ENCODE peak calls at places on chromosomes 4 and X, in ten cellular contexts. L is astrocyte of the spinal cord; N is epithelial cell of esophagus; C is HTR-8/SVneo; W is HepG2; H is upper lobe of right lung; T is stimulated activated CD4-positive, alpha-beta T cell treated with anti-CD3 and anti-CD28 coated beads, Interleukin-1b, Interleukin-23, amount 100 ng/mL, for 24 hours; Q is Ammon's horn; O is stimulated activated CD8-positive, alpha-beta memory T cell treated with anti-CD3 and anti-CD28 coated beads, Interleukin-7, amount 100 ng/mL, for 24 hours; B is lung. G is an unnamed sample.

GRCh38 chr4:37742149-37742548 is 56.0 kb upstream of the RELL1 start:
- DNase-seq in L (no peak), N (peak), C (no peak), W (peak), H (no peak), T (no peak), Q (no peak), O (no peak), B (no peak), G (no peak)

GRCh38 chr4:156545003-156545785 is 426.4 kb downstream of the PDGFC start:
- DNase-seq in L (peak), N (no peak), C (no peak), W (no peak), H (no peak), T (no peak), Q (no peak), O (no peak), B (no peak), G (no peak)

GRCh38 chr4:84582988-84583870 is at the start of gene CDS1:
- DNase-seq in L (no peak), N (peak), C (no peak), W (no peak), H (peak), T (no peak), Q (peak), O (no peak), B (peak), G (no peak)

GRCh38 chr4:5157721-5158390 is 106.6 kb downstream of the STK32B start:
- DNase-seq in L (no peak), N (no peak), C (no peak), W (no peak), H (no peak), T (no peak), Q (no peak), O (no peak), B (peak), G (no peak)

GRCh38 chr4:735583-735982 is 30.0 kb downstream of the PCGF3 start:
- DNase-seq in L (no peak), N (no peak), C (no peak), W (no peak), H (peak), T (no peak), Q (no peak), O (no peak), B (no peak), G (no peak)

GRCh38 chr4:154314248-154314647 is 177.4 kb downstream of the DCHS2 start:
- DNase-seq in L (peak), N (peak), C (no peak), W (peak), H (no peak), T (no peak), Q (peak), O (no peak), B (no peak), G (no peak)

GRCh38 chrX:19392078-19392477 is 48.4 kb downstream of the PDHA1 start:
- DNase-seq in L (no peak), N (no peak), C (no peak), W (no peak), H (no peak), T (no peak), Q (no peak), O (no peak), B (no peak), G (no peak)

GRCh38 chr4:1176398-1177273 is 4.3 kb upstream of the SPON2 start:
- DNase-seq in L (no peak), N (no peak), C (no peak), W (no peak), H (no peak), T (no peak), Q (peak), O (no peak), B (no peak), G (no peak)

GRCh38 chrX:155028192-155028591 is 1.5 kb downstream of the FUNDC2 start:
- DNase-seq in L (no peak), N (no peak), C (no peak), W (no peak), H (no peak), T (no peak), Q (no peak), O (no peak), B (no peak), G (no peak)

GRCh38 chr4:42640613-42641012 is 16.3 kb downstream of the ATP8A1 start:
- DNase-seq in L (no peak), N (no peak), C (no peak), W (no peak), H (no peak), T (no peak), Q (no peak), O (no peak), B (no peak), G (no peak)

GRCh38 chr4:111074523-111075114 is 451.7 kb upstream of the PITX2 start:
- DNase-seq in L (no peak), N (no peak), C (no peak), W (no peak), H (peak), T (no peak), Q (no peak), O (no peak), B (no peak), G (no peak)

GRCh38 chrX:17549005-17549685 is 174.1 kb downstream of the NHS start:
- DNase-seq in L (peak), N (no peak), C (no peak), W (no peak), H (no peak), T (no peak), Q (peak), O (no peak), B (no peak), G (no peak)

GRCh38 chr4:116839826-116840225 is 245.6 kb downstream of the TRAM1L1 start:
- DNase-seq in L (peak), N (no peak), C (no peak), W (no peak), H (no peak), T (no peak), Q (peak), O (no peak), B (no peak), G (no peak)

GRCh38 chr4:71195932-71196331 is 142.9 kb upstream of the SLC4A4 start:
- DNase-seq in L (peak), N (no peak), C (no peak), W (no peak), H (no peak), T (no peak), Q (no peak), O (no peak), B (no peak), G (no peak)

GRCh38 chr4:1010522-1011021 is 854 bp upstream of the FGFRL1 start:
- DNase-seq in L (peak), N (peak), C (no peak), W (no peak), H (peak), T (no peak), Q (no peak), O (no peak), B (peak), G (peak)

GRCh38 chr4:77761595-77761994 is 57.6 kb downstream of the CNOT6L start:
- DNase-seq in L (no peak), N (no peak), C (no peak), W (no peak), H (no peak), T (no peak), Q (no peak), O (no peak), B (no peak), G (no peak)

GRCh38 chrX:46627700-46628405 is 54.3 kb downstream of the CHST7 start:
- DNase-seq in L (no peak), N (no peak), C (no peak), W (no peak), H (no peak), T (no peak), Q (no peak), O (no peak), B (no peak), G (no peak)

GRCh38 chr4:64016893-64017292 is 392.4 kb downstream of the TECRL start:
- DNase-seq in L (no peak), N (no peak), C (no peak), W (no peak), H (no peak), T (no peak), Q (no peak), O (no peak), B (no peak), G (no peak)

GRCh38 chrX:97609938-97610337 is 726.2 kb downstream of the RPA4 start:
- DNase-seq in L (no peak), N (no peak), C (no peak), W (no peak), H (no peak), T (no peak), Q (no peak), O (no peak), B (no peak), G (no peak)

GRCh38 chr4:30920043-30920442 is 199.9 kb downstream of the PCDH7 start:
- DNase-seq in L (no peak), N (no peak), C (no peak), W (no peak), H (no peak), T (no peak), Q (no peak), O (no peak), B (no peak), G (no peak)

GRCh38 chrX:10112510-10112909 is 44.3 kb upstream of the CLCN4 start:
- DNase-seq in L (no peak), N (no peak), C (no peak), W (no peak), H (no peak), T (no peak), Q (no peak), O (no peak), B (no peak), G (no peak)

GRCh38 chr4:37725718-37726117 is 39.5 kb upstream of the RELL1 start:
- DNase-seq in L (no peak), N (no peak), C (no peak), W (no peak), H (no peak), T (no peak), Q (no peak), O (no peak), B (no peak), G (no peak)

GRCh38 chr4:131091896-131092295 is 1995.9 kb downstream of the C4orf33 start:
- DNase-seq in L (peak), N (peak), C (peak), W (peak), H (no peak), T (no peak), Q (peak), O (no peak), B (no peak), G (peak)

GRCh38 chr4:168183717-168184571 is 91.6 kb downstream of the ANXA10 start:
- DNase-seq in L (peak), N (peak), C (peak), W (peak), H (no peak), T (no peak), Q (peak), O (no peak), B (no peak), G (no peak)

GRCh38 chr4:67700119-67700873 is 659 bp downstream of the UBA6 start:
- DNase-seq in L (peak), N (peak), C (no peak), W (no peak), H (no peak), T (no peak), Q (no peak), O (no peak), B (peak), G (no peak)

GRCh38 chrX:10327651-10328050 is 170.9 kb downstream of the CLCN4 start:
- DNase-seq in L (peak), N (no peak), C (peak), W (peak), H (no peak), T (no peak), Q (no peak), O (no peak), B (no peak), G (no peak)